ENCODE peak calls at places on chromosomes 1 and 21, in seven cellular contexts. P is HEK293T; Z is adipocyte; K is ACHN; G is NCI-H1694; H is caudate nucleus; C is activated T-cell treated with anti-CD3 and anti-CD28 coated beads, Interleukin-2, amount 50 U/mL, for 24 hours. E is an unnamed sample.

GRCh38 chr21:45822429-45823099 is 159.0 kb upstream of the COL6A1 start:
- DNase-seq in K (no peak), G (no peak), H (no peak), Z (no peak), C (peak; percentile 18), P (no peak), E (no peak)

GRCh38 chr1:241101622-241102021 is 255.4 kb downstream of the RGS7 start:
- DNase-seq in K (no peak), G (no peak), P (no peak), H (no peak), Z (no peak), C (no peak), E (no peak)

GRCh38 chr21:42107881-42108553 is 36.9 kb downstream of the UMODL1 start:
- DNase-seq in K (no peak), P (peak; percentile 93), H (peak; percentile 19), G (peak; percentile 38), Z (peak; percentile 75), C (peak; percentile 82), E (peak; percentile 48)

GRCh38 chr1:52238887-52239707 is 97.2 kb downstream of the ZFYVE9 start:
- DNase-seq in H (no peak), P (no peak), K (no peak), G (no peak), C (no peak), Z (no peak), E (no peak)

GRCh38 chr1:200558866-200559459 is 61.6 kb downstream of the KIF14 start:
- DNase-seq in H (no peak), K (peak; percentile 67), P (peak; percentile 50), Z (peak; percentile 85), G (peak; percentile 53), C (no peak), E (peak; percentile 56)

GRCh38 chr1:194024659-194025058 is 838.2 kb upstream of the B3GALT2 start:
- DNase-seq in G (no peak), H (no peak), K (peak; percentile 62), Z (peak; percentile 18), C (no peak), P (no peak), E (peak; percentile 97)

GRCh38 chr1:202154148-202154765 is 6.1 kb downstream of the PTPN7 start:
- DNase-seq in Z (no peak), H (no peak), K (no peak), C (no peak), P (no peak), G (no peak), E (no peak)

GRCh38 chr1:18373882-18374493 is 106.7 kb upstream of the KLHDC7A start:
- DNase-seq in G (no peak), C (no peak), P (peak; percentile 73), Z (no peak), K (peak; percentile 29), H (no peak), E (no peak)

GRCh38 chr1:214584805-214585766 is 17.9 kb upstream of the CENPF start:
- DNase-seq in H (no peak), G (peak; percentile 43), K (peak; percentile 89), P (peak; percentile 49), Z (peak; percentile 82), C (no peak), E (peak; percentile 75)

GRCh38 chr1:58727363-58727762 is 27.5 kb upstream of the MYSM1 start:
- DNase-seq in K (peak; percentile 58), H (no peak), P (no peak), Z (peak; percentile 76), G (peak; percentile 67), C (no peak), E (peak; percentile 66)

GRCh38 chr1:210098376-210098775 is 134.2 kb upstream of the SERTAD4 start:
- DNase-seq in G (no peak), C (no peak), P (no peak), H (no peak), K (no peak), Z (no peak), E (no peak)

GRCh38 chr1:73770109-73770905 is 427.7 kb downstream of the LRRIQ3 start:
- DNase-seq in P (no peak), H (no peak), K (no peak), C (no peak), G (no peak), Z (no peak), E (no peak)

GRCh38 chr1:26378088-26378878 is 5.7 kb upstream of the ZNF683 start:
- DNase-seq in Z (peak; percentile 95), G (no peak), P (no peak), H (no peak), K (peak; percentile 63), C (peak; percentile 82), E (peak; percentile 98)

GRCh38 chr21:41222247-41223068 is 54.5 kb downstream of the BACE2 start:
- DNase-seq in G (no peak), P (no peak), K (no peak), H (no peak), C (no peak), Z (no peak), E (peak; percentile 20)